ENCODE peak calls at places on chromosome 3, in nine cellular contexts. One of them, this sample, is unnamed.

GRCh38 chr3:28244471-28244870 is 3.1 kb downstream of the CMC1 start:
- DNase-seq in GM23248: no peak
- DNase-seq in HCT116: no peak
- DNase-seq in hepatocyte: no peak
- DNase-seq in neural progenitor cell: no peak
- DNase-seq in SK-N-SH: no peak
- DNase-seq in PC-3: no peak
- DNase-seq in GM23338: no peak
- DNase-seq in MM.1S: no peak
- DNase-seq in this sample: no peak

GRCh38 chr3:47418167-47419082 is 37.6 kb downstream of the PTPN23 start:
- DNase-seq in GM23248: no peak
- DNase-seq in HCT116: no peak
- DNase-seq in hepatocyte: no peak
- DNase-seq in neural progenitor cell: no peak
- DNase-seq in SK-N-SH: peak; percentile 48
- DNase-seq in PC-3: no peak
- DNase-seq in GM23338: no peak
- DNase-seq in MM.1S: no peak
- DNase-seq in this sample: no peak

GRCh38 chr3:139329364-139329850 is 14.4 kb upstream of the MRPS22 start:
- DNase-seq in GM23248: peak; percentile 91
- DNase-seq in HCT116: peak; percentile 74
- DNase-seq in hepatocyte: peak; percentile 93
- DNase-seq in neural progenitor cell: peak; percentile 93
- DNase-seq in SK-N-SH: peak; percentile 87
- DNase-seq in PC-3: peak; percentile 85
- DNase-seq in GM23338: peak; percentile 94
- DNase-seq in MM.1S: peak; percentile 90
- DNase-seq in this sample: peak; percentile 72

GRCh38 chr3:59469948-59470723 is 420.3 kb upstream of the CFAP20DC start:
- DNase-seq in GM23248: peak; percentile 60
- DNase-seq in HCT116: no peak
- DNase-seq in hepatocyte: no peak
- DNase-seq in neural progenitor cell: no peak
- DNase-seq in SK-N-SH: no peak
- DNase-seq in PC-3: peak; percentile 69
- DNase-seq in GM23338: no peak
- DNase-seq in MM.1S: peak; percentile 50
- DNase-seq in this sample: no peak

GRCh38 chr3:51975857-51976549 is 1.1 kb downstream of the ABHD14A start:
- DNase-seq in GM23248: peak; percentile 80
- DNase-seq in HCT116: no peak
- DNase-seq in hepatocyte: peak; percentile 87
- DNase-seq in neural progenitor cell: peak; percentile 88
- DNase-seq in SK-N-SH: peak; percentile 89
- DNase-seq in PC-3: peak; percentile 37
- DNase-seq in GM23338: peak; percentile 78
- DNase-seq in MM.1S: no peak
- DNase-seq in this sample: peak; percentile 44

GRCh38 chr3:43515970-43516369 is 105.8 kb downstream of the ANO10 start:
- DNase-seq in GM23248: no peak
- DNase-seq in HCT116: no peak
- DNase-seq in hepatocyte: no peak
- DNase-seq in neural progenitor cell: no peak
- DNase-seq in SK-N-SH: no peak
- DNase-seq in PC-3: no peak
- DNase-seq in GM23338: no peak
- DNase-seq in MM.1S: no peak
- DNase-seq in this sample: no peak

GRCh38 chr3:147189016-147189415 is 217.3 kb downstream of the ZIC4 start:
- DNase-seq in GM23248: peak; percentile 19
- DNase-seq in HCT116: no peak
- DNase-seq in hepatocyte: no peak
- DNase-seq in neural progenitor cell: no peak
- DNase-seq in SK-N-SH: no peak
- DNase-seq in PC-3: no peak
- DNase-seq in GM23338: no peak
- DNase-seq in MM.1S: no peak
- DNase-seq in this sample: no peak

GRCh38 chr3:161171113-161171512 is 50.0 kb upstream of the NMD3 start:
- DNase-seq in GM23248: peak; percentile 92
- DNase-seq in HCT116: no peak
- DNase-seq in hepatocyte: peak; percentile 25
- DNase-seq in neural progenitor cell: no peak
- DNase-seq in SK-N-SH: no peak
- DNase-seq in PC-3: peak; percentile 71
- DNase-seq in GM23338: no peak
- DNase-seq in MM.1S: no peak
- DNase-seq in this sample: no peak

GRCh38 chr3:9769426-9770275 is at the start of gene CAMK1:
- DNase-seq in GM23248: peak; percentile 92
- DNase-seq in HCT116: no peak
- DNase-seq in hepatocyte: peak; percentile 91
- DNase-seq in neural progenitor cell: peak; percentile 86
- DNase-seq in SK-N-SH: peak; percentile 92
- DNase-seq in PC-3: peak; percentile 79
- DNase-seq in GM23338: peak; percentile 86
- DNase-seq in MM.1S: peak; percentile 65
- DNase-seq in this sample: no peak

GRCh38 chr3:174270841-174271240 is 588.3 kb upstream of the NAALADL2 start:
- DNase-seq in GM23248: peak; percentile 88
- DNase-seq in HCT116: no peak
- DNase-seq in hepatocyte: peak; percentile 6
- DNase-seq in neural progenitor cell: no peak
- DNase-seq in SK-N-SH: no peak
- DNase-seq in PC-3: peak; percentile 24
- DNase-seq in GM23338: no peak
- DNase-seq in MM.1S: no peak
- DNase-seq in this sample: no peak

GRCh38 chr3:72892870-72893269 is 5.0 kb downstream of the GXYLT2 start:
- DNase-seq in GM23248: no peak
- DNase-seq in HCT116: no peak
- DNase-seq in hepatocyte: no peak
- DNase-seq in neural progenitor cell: peak; percentile 58
- DNase-seq in SK-N-SH: peak; percentile 40
- DNase-seq in PC-3: no peak
- DNase-seq in GM23338: peak; percentile 90
- DNase-seq in MM.1S: no peak
- DNase-seq in this sample: peak; percentile 10

GRCh38 chr3:177463863-177464262 is 266.6 kb upstream of the TBL1XR1 start:
- DNase-seq in GM23248: peak; percentile 78
- DNase-seq in HCT116: no peak
- DNase-seq in hepatocyte: no peak
- DNase-seq in neural progenitor cell: no peak
- DNase-seq in SK-N-SH: no peak
- DNase-seq in PC-3: no peak
- DNase-seq in GM23338: peak; percentile 28
- DNase-seq in MM.1S: no peak
- DNase-seq in this sample: no peak

DNA sequence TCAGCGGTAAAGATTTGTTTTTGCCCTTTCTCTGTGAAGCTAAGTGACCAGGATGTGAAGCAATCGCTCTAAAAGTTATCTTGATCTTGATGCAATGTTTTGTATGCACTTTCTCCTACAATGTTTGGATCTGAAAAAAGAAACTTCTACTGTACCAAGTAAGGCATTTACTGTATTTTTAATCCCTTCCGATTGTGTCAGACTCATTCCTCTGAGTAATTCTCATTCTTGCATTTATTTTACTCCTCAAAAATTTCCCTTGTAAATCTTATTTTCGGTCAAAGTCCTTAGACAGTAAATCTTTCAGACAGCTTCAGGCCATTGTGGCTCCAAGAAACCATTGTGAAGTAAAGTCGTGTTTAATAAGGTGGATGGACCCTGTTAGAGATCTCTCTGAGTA is 141.9 kb downstream of the TP63 start:
- DNase-seq in GM23248: peak; percentile 80
- DNase-seq in HCT116: no peak
- DNase-seq in hepatocyte: peak; percentile 10
- DNase-seq in neural progenitor cell: no peak
- DNase-seq in SK-N-SH: no peak
- DNase-seq in PC-3: peak; percentile 53
- DNase-seq in GM23338: no peak
- DNase-seq in MM.1S: no peak
- DNase-seq in this sample: no peak
- H3K4me3 ChIP-seq in GM23248: peak overlapping the region; percentile 57
- H3K4me3 ChIP-seq in HCT116: no peak overlapping the region
- H3K4me3 ChIP-seq in hepatocyte: no peak overlapping the region
- H3K4me3 ChIP-seq in neural progenitor cell: no peak overlapping the region
- H3K4me3 ChIP-seq in SK-N-SH: no peak overlapping the region
- H3K4me3 ChIP-seq in PC-3: no peak overlapping the region
- H3K4me3 ChIP-seq in GM23338: no peak overlapping the region
- H3K4me3 ChIP-seq in MM.1S: no peak overlapping the region
- H3K4me3 ChIP-seq in this sample: no peak overlapping the region

GRCh38 chr3:81723732-81724313 is 37.6 kb downstream of the GBE1 start:
- DNase-seq in GM23248: peak; percentile 71
- DNase-seq in HCT116: no peak
- DNase-seq in hepatocyte: no peak
- DNase-seq in neural progenitor cell: no peak
- DNase-seq in SK-N-SH: no peak
- DNase-seq in PC-3: peak; percentile 63
- DNase-seq in GM23338: no peak
- DNase-seq in MM.1S: no peak
- DNase-seq in this sample: no peak

GRCh38 chr3:81732642-81733041 is 28.8 kb downstream of the GBE1 start:
- DNase-seq in GM23248: no peak
- DNase-seq in HCT116: no peak
- DNase-seq in hepatocyte: no peak
- DNase-seq in neural progenitor cell: no peak
- DNase-seq in SK-N-SH: no peak
- DNase-seq in PC-3: no peak
- DNase-seq in GM23338: no peak
- DNase-seq in MM.1S: no peak
- DNase-seq in this sample: no peak

GRCh38 chr3:81726735-81727134 is 34.7 kb downstream of the GBE1 start:
- DNase-seq in GM23248: peak; percentile 83
- DNase-seq in HCT116: no peak
- DNase-seq in hepatocyte: no peak
- DNase-seq in neural progenitor cell: no peak
- DNase-seq in SK-N-SH: no peak
- DNase-seq in PC-3: peak; percentile 80
- DNase-seq in GM23338: no peak
- DNase-seq in MM.1S: no peak
- DNase-seq in this sample: no peak

GRCh38 chr3:81726132-81726531 is 35.3 kb downstream of the GBE1 start:
- DNase-seq in GM23248: peak; percentile 65
- DNase-seq in HCT116: no peak
- DNase-seq in hepatocyte: no peak
- DNase-seq in neural progenitor cell: no peak
- DNase-seq in SK-N-SH: no peak
- DNase-seq in PC-3: peak; percentile 59
- DNase-seq in GM23338: no peak
- DNase-seq in MM.1S: no peak
- DNase-seq in this sample: no peak

DNA sequence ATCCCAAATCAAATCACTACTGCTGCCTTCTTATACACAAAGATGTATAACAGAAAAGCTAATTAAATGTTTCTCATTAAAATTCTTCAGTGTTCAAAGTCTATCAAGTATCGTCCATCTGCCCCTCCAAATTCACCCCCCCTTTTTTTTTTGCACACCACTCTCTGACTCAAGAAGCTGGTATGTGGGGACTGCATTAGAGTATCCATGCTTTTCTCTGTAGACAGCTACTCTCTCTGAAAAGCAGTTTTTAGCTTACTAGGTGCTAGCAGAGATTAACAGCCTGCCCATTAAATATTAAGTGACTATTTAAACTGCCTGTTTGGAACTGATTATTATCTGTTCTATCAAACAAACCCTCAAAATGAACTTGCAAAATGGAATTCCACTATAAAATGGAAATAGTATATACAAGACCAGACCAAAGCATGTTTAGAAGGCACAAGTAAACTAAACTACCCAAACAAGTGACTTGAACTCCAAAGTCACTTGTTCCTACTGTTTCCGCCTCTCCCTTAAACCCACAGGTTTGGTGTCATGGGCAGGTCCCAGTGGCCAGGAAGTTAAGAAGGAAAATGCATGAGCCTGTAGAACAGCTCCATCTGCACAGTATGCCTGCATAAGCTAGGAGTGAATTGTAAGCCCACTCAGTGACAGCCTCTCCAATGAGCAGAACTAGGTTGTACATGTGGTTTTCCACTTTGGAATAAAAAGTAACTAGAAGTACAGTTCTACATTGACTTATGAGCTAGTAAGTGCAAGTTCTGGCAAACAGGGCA is 32.5 kb downstream of the GBE1 start:
- DNase-seq in GM23248: peak; percentile 73
- DNase-seq in HCT116: no peak
- DNase-seq in hepatocyte: no peak
- DNase-seq in neural progenitor cell: no peak
- DNase-seq in SK-N-SH: no peak
- DNase-seq in PC-3: peak; percentile 57
- DNase-seq in GM23338: no peak
- DNase-seq in MM.1S: no peak
- DNase-seq in this sample: no peak
- H3K4me2 ChIP-seq in GM23248: peak overlapping the region; percentile 77
- H3K4me2 ChIP-seq in HCT116: peak overlapping the region; percentile 28
- H3K4me2 ChIP-seq in hepatocyte: no peak overlapping the region
- H3K4me2 ChIP-seq in neural progenitor cell: no peak overlapping the region
- H3K4me2 ChIP-seq in SK-N-SH: peak overlapping the region; percentile 64
- H3K4me2 ChIP-seq in PC-3: peak overlapping the region; percentile 51
- H3K4me2 ChIP-seq in GM23338: no peak overlapping the region
- H3K4me2 ChIP-seq in MM.1S: no peak overlapping the region
- H3K4me2 ChIP-seq in this sample: no peak overlapping the region

GRCh38 chr3:83823095-83823494 is 1135.7 kb upstream of the CADM2 start:
- DNase-seq in GM23248: no peak
- DNase-seq in HCT116: no peak
- DNase-seq in hepatocyte: no peak
- DNase-seq in neural progenitor cell: no peak
- DNase-seq in SK-N-SH: no peak
- DNase-seq in PC-3: no peak
- DNase-seq in GM23338: no peak
- DNase-seq in MM.1S: no peak
- DNase-seq in this sample: no peak

GRCh38 chr3:83821526-83821925 is 1137.3 kb upstream of the CADM2 start:
- DNase-seq in GM23248: no peak
- DNase-seq in HCT116: no peak
- DNase-seq in hepatocyte: no peak
- DNase-seq in neural progenitor cell: no peak
- DNase-seq in SK-N-SH: no peak
- DNase-seq in PC-3: no peak
- DNase-seq in GM23338: no peak
- DNase-seq in MM.1S: no peak
- DNase-seq in this sample: no peak
- TF ChIP-seq EZH2phosphoT487 in GM23248: no peak
- TF ChIP-seq EZH2phosphoT487 in HCT116: no peak
- TF ChIP-seq EZH2phosphoT487 in hepatocyte: no peak
- TF ChIP-seq EZH2phosphoT487 in neural progenitor cell: no peak
- TF ChIP-seq EZH2phosphoT487 in SK-N-SH: no peak
- TF ChIP-seq EZH2phosphoT487 in PC-3: no peak
- TF ChIP-seq EZH2phosphoT487 in GM23338: no peak
- TF ChIP-seq EZH2phosphoT487 in MM.1S: no peak
- TF ChIP-seq EZH2phosphoT487 in this sample: no peak

DNA sequence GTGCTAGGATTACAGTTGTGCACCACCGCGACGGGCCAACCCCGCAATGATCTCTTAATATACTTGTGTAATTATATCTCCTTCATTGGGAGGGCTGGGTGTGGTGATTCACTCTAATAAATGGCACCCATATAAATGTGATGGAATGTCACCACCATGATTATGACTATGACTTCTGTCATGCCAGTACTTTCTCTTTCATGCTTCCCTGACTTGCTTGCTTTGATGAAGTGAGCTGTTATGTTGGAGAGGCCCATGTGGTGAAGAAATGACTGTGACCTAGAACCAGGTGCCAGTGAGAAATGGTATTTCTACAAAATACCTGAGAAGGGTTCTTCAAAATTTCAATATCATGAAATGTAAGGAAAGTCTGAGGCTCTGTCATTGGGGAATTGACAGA is 24.4 kb upstream of the TP63 start:
- DNase-seq in GM23248: no peak
- DNase-seq in HCT116: no peak
- DNase-seq in hepatocyte: no peak
- DNase-seq in neural progenitor cell: no peak
- DNase-seq in SK-N-SH: no peak
- DNase-seq in PC-3: peak; percentile 15
- DNase-seq in GM23338: no peak
- DNase-seq in MM.1S: no peak
- DNase-seq in this sample: no peak
- H3K4me3 ChIP-seq in GM23248: no peak overlapping the region
- H3K4me3 ChIP-seq in HCT116: no peak overlapping the region
- H3K4me3 ChIP-seq in hepatocyte: no peak overlapping the region
- H3K4me3 ChIP-seq in neural progenitor cell: no peak overlapping the region
- H3K4me3 ChIP-seq in SK-N-SH: no peak overlapping the region
- H3K4me3 ChIP-seq in PC-3: no peak overlapping the region
- H3K4me3 ChIP-seq in GM23338: no peak overlapping the region
- H3K4me3 ChIP-seq in MM.1S: no peak overlapping the region
- H3K4me3 ChIP-seq in this sample: no peak overlapping the region

This sample was measured in OCI-LY7.